ENCODE peak calls at places on chromosomes 12 and 14, in six cellular contexts. K, O, Y, W, N and V are unnamed samples.

GRCh38 chr14:24612186-24612585 is 2.7 kb upstream of the GZMH start:
- DNase-seq in W (no peak), N (no peak), Y (no peak), K (peak; percentile 58), O (no peak), V (peak; percentile 4)

GRCh38 chr12:108394196-108394595 is 55.1 kb upstream of the CMKLR1 start:
- DNase-seq in W (no peak), K (no peak), Y (no peak), N (no peak), O (no peak), V (no peak)

GRCh38 chr12:65741662-65742480 is 82.4 kb upstream of the HMGA2 start:
- DNase-seq in O (no peak), K (peak; percentile 42), Y (peak; percentile 23), W (no peak), N (no peak), V (no peak)

GRCh38 chr12:9751204-9752144 is 9.2 kb downstream of the CD69 start:
- DNase-seq in N (peak; percentile 12), W (no peak), Y (peak; percentile 24), O (no peak), K (peak; percentile 27), V (no peak)

GRCh38 chr12:101115326-101115725 is 94.7 kb downstream of the SLC5A8 start:
- DNase-seq in N (no peak), W (no peak), O (no peak), Y (no peak), K (no peak), V (no peak)

GRCh38 chr12:77377622-77378021 is 312.3 kb upstream of the E2F7 start:
- DNase-seq in Y (no peak), N (no peak), K (no peak), W (no peak), O (no peak), V (no peak)

GRCh38 chr14:105974902-105975301 is 448.5 kb downstream of the TMEM121 start:
- DNase-seq in O (no peak), N (peak; percentile 8), Y (peak; percentile 41), W (no peak), K (peak; percentile 39), V (no peak)

GRCh38 chr12:52798671-52799497 is 3.0 kb upstream of the KRT3 start:
- DNase-seq in W (no peak), Y (no peak), O (no peak), K (no peak), N (peak; percentile 31), V (no peak)

GRCh38 chr12:131536766-131537165 is 174.1 kb upstream of the SFSWAP start:
- DNase-seq in K (no peak), W (no peak), N (no peak), O (no peak), Y (no peak), V (no peak)

GRCh38 chr12:52735816-52736632 is 32.7 kb upstream of the KRT77 start:
- DNase-seq in N (no peak), W (no peak), O (no peak), Y (no peak), K (no peak), V (no peak)

GRCh38 chr12:53735556-53735955 is 8.3 kb upstream of the CALCOCO1 start:
- DNase-seq in K (no peak), O (no peak), W (no peak), N (no peak), Y (no peak), V (no peak)

GRCh38 chr14:79415726-79416125 is 795.6 kb downstream of the DIO2 start:
- DNase-seq in W (no peak), Y (no peak), O (no peak), N (no peak), K (no peak), V (no peak)

GRCh38 chr14:97120204-97121120 is 323.3 kb downstream of the VRK1 start:
- DNase-seq in W (no peak), Y (no peak), O (peak; percentile 13), K (no peak), N (no peak), V (no peak)

GRCh38 chr12:28759334-28759733 is 389.7 kb upstream of the FAR2 start:
- DNase-seq in Y (no peak), K (peak; percentile 5), O (no peak), W (peak; percentile 78), N (no peak), V (no peak)

GRCh38 chr12:114393569-114393968 is 12.4 kb downstream of the TBX5 start:
- DNase-seq in W (no peak), K (no peak), N (no peak), Y (no peak), O (no peak), V (no peak)

GRCh38 chr12:47396902-47397663 is 308.7 kb downstream of the RPAP3 start:
- DNase-seq in O (no peak), N (no peak), Y (no peak), W (no peak), K (no peak), V (no peak)

GRCh38 chr12:89529738-89530137 is 3.9 kb upstream of the POC1B start:
- DNase-seq in K (peak; percentile 42), N (no peak), Y (peak; percentile 39), W (no peak), O (peak; percentile 13), V (peak; percentile 79)

GRCh38 chr14:65096323-65097089 is 5.8 kb downstream of the MAX start:
- DNase-seq in Y (peak; percentile 27), W (no peak), N (no peak), O (no peak), K (no peak), V (no peak)

GRCh38 chr12:120259418-120260202 is 5.9 kb downstream of the PXN start:
- DNase-seq in W (no peak), Y (no peak), N (no peak), K (no peak), O (no peak), V (no peak)

GRCh38 chr14:54498095-54498531 is 9.3 kb upstream of the GMFB start:
- DNase-seq in O (no peak), Y (no peak), W (no peak), K (peak; percentile 78), N (no peak), V (no peak)

DNA sequence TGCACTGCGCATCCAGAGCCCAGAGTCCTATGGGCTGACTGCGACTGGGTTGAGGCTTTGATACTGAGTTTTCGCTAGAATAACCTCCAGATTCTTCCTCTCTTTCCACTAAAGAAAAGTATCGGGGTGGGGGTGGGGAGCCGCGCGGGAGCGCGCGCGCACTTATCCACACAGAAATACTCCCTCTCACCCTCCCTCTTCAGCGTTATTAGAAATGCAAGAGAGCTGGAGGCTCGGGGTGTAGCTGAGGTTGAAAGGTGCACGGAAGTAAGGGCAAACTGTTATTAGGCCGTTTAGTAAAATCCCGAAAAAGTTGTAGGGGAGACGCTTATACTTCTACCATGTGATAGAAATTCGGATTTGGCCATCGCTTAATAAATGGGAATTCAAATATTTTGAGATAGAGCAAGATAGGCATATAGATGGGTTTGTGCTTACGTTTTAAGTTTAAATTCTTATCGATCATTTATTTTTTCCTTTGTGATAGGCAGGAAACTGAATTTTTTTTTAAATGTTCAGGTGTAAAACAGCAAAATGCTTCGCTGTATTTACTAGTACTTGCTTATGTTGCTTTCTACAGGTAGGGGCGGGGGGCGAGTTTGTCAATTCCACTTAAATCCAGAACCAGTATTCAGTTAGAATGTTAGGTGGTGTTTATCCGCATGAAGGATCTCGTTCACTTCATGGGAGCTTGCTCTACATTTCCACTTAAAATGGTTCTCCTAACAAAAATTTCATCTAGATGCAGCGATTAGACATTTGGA is 1.1 kb downstream of the ARHGAP5 start:
- DNase-seq in K (peak; percentile 70), W (no peak), N (no peak), O (no peak), Y (peak; percentile 17), V (peak; percentile 39)
- TF ChIP-seq JUND in K (no peak), W (no peak), N (no peak), O (no peak), Y (no peak), V (no peak)

DNA sequence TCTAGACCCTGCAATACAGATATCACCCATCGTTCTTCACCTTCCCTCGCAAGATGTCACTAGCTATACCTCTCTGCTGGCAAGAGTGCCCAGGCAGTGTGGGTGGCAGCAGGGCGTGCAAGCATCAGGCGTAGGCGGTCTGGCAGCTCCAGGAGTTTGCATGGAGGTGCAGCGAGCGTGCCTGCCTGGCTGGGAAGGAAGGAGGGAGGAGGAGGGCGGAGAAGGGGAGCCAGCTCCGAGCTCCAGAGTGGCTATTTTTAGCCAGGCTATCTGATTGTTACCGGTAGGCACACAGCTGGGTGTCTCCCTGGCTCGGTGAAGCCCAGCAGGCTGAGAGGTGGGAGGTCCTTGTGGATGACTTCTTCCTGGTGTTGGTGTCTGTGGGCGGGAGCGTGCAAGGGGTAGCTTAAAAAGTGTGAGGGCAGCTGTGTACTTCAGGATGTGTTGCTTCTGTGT is 6.2 kb downstream of the FOXJ2 start:
- DNase-seq in Y (peak; percentile 61), N (no peak), O (no peak), K (no peak), W (no peak), V (no peak)
- TF ChIP-seq JUND in Y (no peak), N (no peak), O (no peak), K (no peak), W (no peak), V (no peak)

GRCh38 chr14:22587247-22587646 is 1.8 kb downstream of the DAD1 start:
- DNase-seq in W (no peak), K (no peak), O (no peak), N (no peak), Y (no peak), V (no peak)
- TF ChIP-seq JUND in W (no peak), K (no peak), O (no peak), N (no peak), Y (no peak), V (no peak)

DNA sequence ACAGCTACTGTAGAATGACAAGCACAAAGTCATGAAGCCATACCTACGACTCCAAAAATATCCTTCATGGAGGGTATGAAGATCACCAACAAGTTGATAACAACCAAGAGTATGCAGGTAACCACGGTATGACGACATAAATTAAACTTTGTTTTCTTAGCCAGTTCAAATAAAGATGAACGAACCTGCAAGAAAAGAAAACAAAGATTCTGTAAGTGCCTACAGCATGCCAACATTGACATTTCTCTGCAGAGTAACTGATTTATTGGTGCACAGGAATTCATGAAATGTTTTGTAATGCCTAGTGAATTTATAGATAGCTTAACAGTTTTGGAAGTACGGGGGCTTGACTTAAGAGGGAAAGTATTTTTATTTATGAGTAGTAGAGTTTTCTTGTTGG is 71.0 kb downstream of the SLC38A1 start:
- DNase-seq in O (no peak), Y (no peak), K (no peak), W (no peak), N (no peak), V (peak; percentile 37)
- TF ChIP-seq JUND in O (no peak), Y (no peak), K (no peak), W (no peak), N (no peak), V (peak; percentile 13)